ENCODE peak calls at places on chromosomes 6 and 20, in nine cellular contexts. One of them, this sample, is unnamed. For H3K27me3, the result is how much of the 10 kb centered on the place peaks cover.

GRCh38 chr6:105608393-105608705 is 205.5 kb upstream of the PREP start:
- DNase-seq in HL-60: no peak
- DNase-seq in mammary epithelial cell: no peak
- DNase-seq in pancreas: no peak
- DNase-seq in sigmoid colon: no peak
- DNase-seq in IMR-90: no peak
- DNase-seq in fibroblast of lung: no peak
- DNase-seq in GM06990: no peak
- DNase-seq in bronchial epithelial cell: no peak
- DNase-seq in this sample: no peak

GRCh38 chr20:36349384-36350170 is 43.4 kb downstream of the DLGAP4 start:
- DNase-seq in HL-60: no peak
- DNase-seq in mammary epithelial cell: peak
- DNase-seq in pancreas: no peak
- DNase-seq in sigmoid colon: no peak
- DNase-seq in IMR-90: no peak
- DNase-seq in fibroblast of lung: no peak
- DNase-seq in GM06990: no peak
- DNase-seq in bronchial epithelial cell: peak
- DNase-seq in this sample: no peak

GRCh38 chr20:22381812-22382416 is 202.5 kb downstream of the FOXA2 start:
- DNase-seq in HL-60: no peak
- DNase-seq in mammary epithelial cell: no peak
- DNase-seq in pancreas: no peak
- DNase-seq in sigmoid colon: no peak
- DNase-seq in IMR-90: no peak
- DNase-seq in fibroblast of lung: no peak
- DNase-seq in GM06990: no peak
- DNase-seq in bronchial epithelial cell: no peak
- DNase-seq in this sample: no peak

GRCh38 chr20:63782051-63782471 is 42.5 kb downstream of the SLC2A4RG start:
- DNase-seq in HL-60: no peak
- DNase-seq in mammary epithelial cell: no peak
- DNase-seq in pancreas: no peak
- DNase-seq in sigmoid colon: no peak
- DNase-seq in IMR-90: no peak
- DNase-seq in fibroblast of lung: no peak
- DNase-seq in GM06990: peak
- DNase-seq in bronchial epithelial cell: no peak
- DNase-seq in this sample: no peak

GRCh38 chr20:43538855-43539700 is 19.7 kb upstream of the SGK2 start:
- DNase-seq in HL-60: no peak
- DNase-seq in mammary epithelial cell: no peak
- DNase-seq in pancreas: peak
- DNase-seq in sigmoid colon: no peak
- DNase-seq in IMR-90: peak
- DNase-seq in fibroblast of lung: no peak
- DNase-seq in GM06990: no peak
- DNase-seq in bronchial epithelial cell: no peak
- DNase-seq in this sample: no peak

GRCh38 chr6:146914563-146915483 is 289.4 kb upstream of the STXBP5 start:
- DNase-seq in HL-60: peak
- DNase-seq in mammary epithelial cell: peak
- DNase-seq in pancreas: no peak
- DNase-seq in sigmoid colon: peak
- DNase-seq in IMR-90: peak
- DNase-seq in fibroblast of lung: peak
- DNase-seq in GM06990: no peak
- DNase-seq in bronchial epithelial cell: peak
- DNase-seq in this sample: peak

GRCh38 chr20:62737271-62737761 is 28.7 kb downstream of the NTSR1 start:
- DNase-seq in HL-60: no peak
- DNase-seq in mammary epithelial cell: no peak
- DNase-seq in pancreas: peak
- DNase-seq in sigmoid colon: no peak
- DNase-seq in IMR-90: no peak
- DNase-seq in fibroblast of lung: peak
- DNase-seq in GM06990: no peak
- DNase-seq in bronchial epithelial cell: no peak
- DNase-seq in this sample: no peak

GRCh38 chr6:47277702-47278101 is 32.0 kb downstream of the TNFRSF21 start:
- DNase-seq in HL-60: no peak
- DNase-seq in mammary epithelial cell: no peak
- DNase-seq in pancreas: no peak
- DNase-seq in sigmoid colon: no peak
- DNase-seq in IMR-90: no peak
- DNase-seq in fibroblast of lung: no peak
- DNase-seq in GM06990: no peak
- DNase-seq in bronchial epithelial cell: no peak
- DNase-seq in this sample: no peak

GRCh38 chr20:37430778-37431460 is 85.0 kb downstream of the SRC start:
- DNase-seq in HL-60: no peak
- DNase-seq in mammary epithelial cell: no peak
- DNase-seq in pancreas: no peak
- DNase-seq in sigmoid colon: no peak
- DNase-seq in IMR-90: no peak
- DNase-seq in fibroblast of lung: no peak
- DNase-seq in GM06990: no peak
- DNase-seq in bronchial epithelial cell: no peak
- DNase-seq in this sample: no peak

GRCh38 chr6:105080279-105080678 is 99.5 kb downstream of the POPDC3 start:
- DNase-seq in HL-60: peak
- DNase-seq in mammary epithelial cell: no peak
- DNase-seq in pancreas: no peak
- DNase-seq in sigmoid colon: no peak
- DNase-seq in IMR-90: no peak
- DNase-seq in fibroblast of lung: no peak
- DNase-seq in GM06990: no peak
- DNase-seq in bronchial epithelial cell: peak
- DNase-seq in this sample: no peak

GRCh38 chr6:12973302-12973865 is 256.8 kb downstream of the PHACTR1 start:
- DNase-seq in HL-60: no peak
- DNase-seq in mammary epithelial cell: no peak
- DNase-seq in pancreas: no peak
- DNase-seq in sigmoid colon: no peak
- DNase-seq in IMR-90: no peak
- DNase-seq in fibroblast of lung: no peak
- DNase-seq in GM06990: no peak
- DNase-seq in bronchial epithelial cell: peak
- DNase-seq in this sample: no peak

GRCh38 chr6:117918454-117918853 is 11.4 kb downstream of the SLC35F1 start:
- DNase-seq in HL-60: no peak
- DNase-seq in mammary epithelial cell: no peak
- DNase-seq in pancreas: no peak
- DNase-seq in sigmoid colon: no peak
- DNase-seq in IMR-90: no peak
- DNase-seq in fibroblast of lung: no peak
- DNase-seq in GM06990: no peak
- DNase-seq in bronchial epithelial cell: no peak
- DNase-seq in this sample: no peak
- TF ChIP-seq CTCF in HL-60: no peak
- TF ChIP-seq CTCF in mammary epithelial cell: no peak
- TF ChIP-seq CTCF in pancreas: no peak
- TF ChIP-seq CTCF in sigmoid colon: no peak
- TF ChIP-seq CTCF in IMR-90: no peak
- TF ChIP-seq CTCF in fibroblast of lung: no peak
- TF ChIP-seq CTCF in GM06990: peak
- TF ChIP-seq CTCF in bronchial epithelial cell: no peak
- TF ChIP-seq CTCF in this sample: no peak

DNA sequence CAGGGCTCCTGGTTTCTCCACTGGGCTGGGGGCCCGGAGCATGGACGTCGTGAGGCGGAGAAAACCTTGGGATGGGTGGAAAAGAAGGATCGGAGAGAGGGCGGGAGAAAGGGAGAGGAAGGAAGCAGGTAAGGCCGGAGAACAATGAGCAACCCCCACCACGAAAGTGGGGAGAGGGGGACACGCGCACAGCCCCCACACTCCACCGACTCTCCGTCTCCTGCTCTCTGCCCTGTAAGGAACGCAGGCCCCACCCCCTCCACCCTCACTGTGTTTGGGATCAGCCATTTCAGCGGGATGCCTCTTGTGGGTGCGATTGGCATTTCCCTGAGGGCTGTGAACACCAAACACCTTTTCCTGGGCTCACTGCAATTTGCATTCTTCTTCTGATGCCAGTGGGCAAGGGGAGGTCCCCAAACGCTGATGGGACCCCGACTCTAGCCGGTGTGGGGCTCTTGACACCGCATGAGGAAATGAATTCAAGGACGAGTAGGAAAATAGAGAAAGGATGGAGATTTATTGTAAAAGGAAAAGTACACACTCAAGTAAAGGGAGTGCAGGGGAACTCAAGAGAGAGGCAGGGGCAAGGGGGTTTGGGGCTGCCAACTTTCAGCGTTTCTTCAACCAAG is 13.0 kb upstream of the RAET1L start:
- DNase-seq in HL-60: no peak
- DNase-seq in mammary epithelial cell: peak
- DNase-seq in pancreas: no peak
- DNase-seq in sigmoid colon: no peak
- DNase-seq in IMR-90: no peak
- DNase-seq in fibroblast of lung: no peak
- DNase-seq in GM06990: no peak
- DNase-seq in bronchial epithelial cell: peak
- DNase-seq in this sample: no peak
- H3K27me3 ChIP-seq in HL-60: under half
- H3K27me3 ChIP-seq in mammary epithelial cell: under half
- H3K27me3 ChIP-seq in pancreas: under half
- H3K27me3 ChIP-seq in sigmoid colon: half or more
- H3K27me3 ChIP-seq in IMR-90: half or more
- H3K27me3 ChIP-seq in fibroblast of lung: under half
- H3K27me3 ChIP-seq in GM06990: under half
- H3K27me3 ChIP-seq in bronchial epithelial cell: under half
- H3K27me3 ChIP-seq in this sample: half or more

GRCh38 chr6:158237656-158238055 is 69.5 kb downstream of the GTF2H5 start:
- DNase-seq in HL-60: no peak
- DNase-seq in mammary epithelial cell: no peak
- DNase-seq in pancreas: no peak
- DNase-seq in sigmoid colon: no peak
- DNase-seq in IMR-90: no peak
- DNase-seq in fibroblast of lung: no peak
- DNase-seq in GM06990: no peak
- DNase-seq in bronchial epithelial cell: no peak
- DNase-seq in this sample: no peak
- H3K4me3 ChIP-seq in HL-60: no peak
- H3K4me3 ChIP-seq in mammary epithelial cell: no peak
- H3K4me3 ChIP-seq in pancreas: no peak
- H3K4me3 ChIP-seq in sigmoid colon: no peak
- H3K4me3 ChIP-seq in IMR-90: no peak
- H3K4me3 ChIP-seq in fibroblast of lung: no peak
- H3K4me3 ChIP-seq in GM06990: no peak
- H3K4me3 ChIP-seq in bronchial epithelial cell: no peak
- H3K4me3 ChIP-seq in this sample: no peak

GRCh38 chr6:11681770-11682169 is 96.8 kb downstream of the ADTRP start:
- DNase-seq in HL-60: no peak
- DNase-seq in mammary epithelial cell: no peak
- DNase-seq in pancreas: no peak
- DNase-seq in sigmoid colon: no peak
- DNase-seq in IMR-90: no peak
- DNase-seq in fibroblast of lung: no peak
- DNase-seq in GM06990: no peak
- DNase-seq in bronchial epithelial cell: no peak
- DNase-seq in this sample: no peak
- TF ChIP-seq CTCF in HL-60: no peak
- TF ChIP-seq CTCF in mammary epithelial cell: no peak
- TF ChIP-seq CTCF in pancreas: no peak
- TF ChIP-seq CTCF in sigmoid colon: no peak
- TF ChIP-seq CTCF in IMR-90: no peak
- TF ChIP-seq CTCF in fibroblast of lung: no peak
- TF ChIP-seq CTCF in GM06990: no peak
- TF ChIP-seq CTCF in bronchial epithelial cell: no peak
- TF ChIP-seq CTCF in this sample: no peak

GRCh38 chr6:159893064-159893463 is 2.3 kb downstream of the MAS1 start:
- DNase-seq in HL-60: no peak
- DNase-seq in mammary epithelial cell: no peak
- DNase-seq in pancreas: no peak
- DNase-seq in sigmoid colon: no peak
- DNase-seq in IMR-90: no peak
- DNase-seq in fibroblast of lung: no peak
- DNase-seq in GM06990: no peak
- DNase-seq in bronchial epithelial cell: no peak
- DNase-seq in this sample: no peak
- H3K27me3 ChIP-seq in HL-60: under half
- H3K27me3 ChIP-seq in mammary epithelial cell: under half
- H3K27me3 ChIP-seq in pancreas: under half
- H3K27me3 ChIP-seq in sigmoid colon: under half
- H3K27me3 ChIP-seq in IMR-90: half or more
- H3K27me3 ChIP-seq in fibroblast of lung: under half
- H3K27me3 ChIP-seq in GM06990: under half
- H3K27me3 ChIP-seq in bronchial epithelial cell: under half
- H3K27me3 ChIP-seq in this sample: under half

DNA sequence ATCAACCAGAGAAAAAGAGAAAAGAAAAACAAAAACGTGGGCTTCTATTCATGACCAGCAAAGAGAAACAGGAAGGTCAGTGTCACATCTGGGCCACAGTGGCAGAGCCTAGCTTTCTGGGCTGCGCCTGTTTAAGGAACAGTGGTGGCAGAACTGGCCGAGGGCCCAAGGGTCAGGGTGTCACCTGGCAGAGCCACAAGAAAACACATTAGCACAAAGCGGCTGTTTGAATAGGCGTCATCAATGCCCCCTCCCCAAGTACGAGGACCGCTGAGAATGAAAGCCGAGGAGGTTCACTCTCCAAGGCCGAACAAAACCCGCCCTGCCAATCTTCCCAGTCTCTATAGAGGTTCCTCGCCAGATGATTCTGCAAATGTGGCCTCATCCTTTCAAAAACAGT is 125.2 kb upstream of the TRAF3IP2 start:
- DNase-seq in HL-60: no peak
- DNase-seq in mammary epithelial cell: no peak
- DNase-seq in pancreas: no peak
- DNase-seq in sigmoid colon: no peak
- DNase-seq in IMR-90: no peak
- DNase-seq in fibroblast of lung: peak
- DNase-seq in GM06990: no peak
- DNase-seq in bronchial epithelial cell: no peak
- DNase-seq in this sample: no peak
- H3K4me3 ChIP-seq in HL-60: no peak
- H3K4me3 ChIP-seq in mammary epithelial cell: no peak
- H3K4me3 ChIP-seq in pancreas: no peak
- H3K4me3 ChIP-seq in sigmoid colon: no peak
- H3K4me3 ChIP-seq in IMR-90: no peak
- H3K4me3 ChIP-seq in fibroblast of lung: no peak
- H3K4me3 ChIP-seq in GM06990: no peak
- H3K4me3 ChIP-seq in bronchial epithelial cell: no peak
- H3K4me3 ChIP-seq in this sample: no peak